ENCODE peak calls at places on chromosomes 3 and 15, in nine cellular contexts. E is A549; Z is iPS DF 6.9; X is Peyer's patch; Q is heart right ventricle; V is CD8-positive, alpha-beta T cell; H is adipocyte; M is body of pancreas; N is WERI-Rb-1. C is an unnamed sample.

GRCh38 chr3:177056927-177057326 is 140.4 kb downstream of the TBL1XR1 start:
- DNase-seq in E (no peak), Z (no peak), X (no peak), Q (no peak), V (no peak), H (no peak), M (no peak), N (no peak), C (no peak)

GRCh38 chr15:67164401-67164791 is 90.1 kb downstream of the AAGAB start:
- DNase-seq in E (no peak), Z (no peak), X (no peak), Q (peak; percentile 50), V (no peak), H (no peak), M (no peak), N (no peak), C (no peak)

GRCh38 chr15:88938802-88939485 is 25.8 kb upstream of the MFGE8 start:
- DNase-seq in E (no peak), Z (no peak), X (no peak), Q (no peak), V (no peak), H (no peak), M (no peak), N (no peak), C (no peak)

GRCh38 chr15:52441846-52442245 is 86.8 kb downstream of the MYO5A start:
- DNase-seq in E (no peak), Z (no peak), X (no peak), Q (no peak), V (no peak), H (peak; percentile 29), M (no peak), N (no peak), C (no peak)

GRCh38 chr15:29074045-29074444 is 188.3 kb downstream of the APBA2 start:
- DNase-seq in E (no peak), Z (no peak), X (no peak), Q (no peak), V (no peak), H (no peak), M (no peak), N (no peak), C (no peak)

GRCh38 chr3:66073464-66074141 is 34.9 kb upstream of the MAGI1 start:
- DNase-seq in E (no peak), Z (no peak), X (no peak), Q (no peak), V (no peak), H (no peak), M (no peak), N (no peak), C (no peak)

GRCh38 chr3:127220497-127220896 is 27.6 kb downstream of the PRR23E start:
- DNase-seq in E (no peak), Z (no peak), X (no peak), Q (no peak), V (no peak), H (peak; percentile 3), M (no peak), N (no peak), C (no peak)

GRCh38 chr3:38049358-38050126 is 10.5 kb downstream of the DLEC1 start:
- DNase-seq in E (no peak), Z (no peak), X (no peak), Q (no peak), V (no peak), H (no peak), M (no peak), N (no peak), C (no peak)

GRCh38 chr3:101127991-101128390 is 134.8 kb upstream of the ABI3BP start:
- DNase-seq in E (no peak), Z (no peak), X (no peak), Q (no peak), V (no peak), H (no peak), M (no peak), N (no peak), C (no peak)

GRCh38 chr15:33242165-33242564 is 47.7 kb upstream of the FMN1 start:
- DNase-seq in E (peak; percentile 49), Z (peak; percentile 16), X (no peak), Q (no peak), V (no peak), H (peak; percentile 20), M (no peak), N (no peak), C (no peak)

GRCh38 chr3:101903426-101903825 is 54.1 kb downstream of the NFKBIZ start:
- DNase-seq in E (no peak), Z (no peak), X (no peak), Q (no peak), V (no peak), H (no peak), M (no peak), N (no peak), C (no peak)

GRCh38 chr3:135034291-135034768 is 239.3 kb downstream of the EPHB1 start:
- DNase-seq in E (no peak), Z (no peak), X (no peak), Q (no peak), V (no peak), H (no peak), M (no peak), N (peak; percentile 32), C (no peak)

GRCh38 chr3:99505646-99506269 is 132.6 kb upstream of the COL8A1 start:
- DNase-seq in E (no peak), Z (no peak), X (no peak), Q (peak; percentile 42), V (no peak), H (peak; percentile 88), M (no peak), N (no peak), C (no peak)

GRCh38 chr15:99454941-99455795 is 110.6 kb upstream of the MEF2A start:
- DNase-seq in E (no peak), Z (no peak), X (peak; percentile 55), Q (peak; percentile 94), V (no peak), H (peak; percentile 95), M (peak; percentile 55), N (peak; percentile 75), C (no peak)

GRCh38 chr3:108472011-108472591 is 38.3 kb downstream of the MYH15 start:
- DNase-seq in E (peak; percentile 53), Z (no peak), X (no peak), Q (no peak), V (no peak), H (peak; percentile 67), M (no peak), N (peak; percentile 32), C (no peak)

GRCh38 chr15:90552162-90552928 is 22.6 kb downstream of the CRTC3 start:
- DNase-seq in E (no peak), Z (no peak), X (no peak), Q (no peak), V (no peak), H (peak; percentile 71), M (no peak), N (no peak), C (no peak)

GRCh38 chr3:192833177-192833890 is 84.3 kb downstream of the MB21D2 start:
- DNase-seq in E (no peak), Z (no peak), X (no peak), Q (no peak), V (no peak), H (peak; percentile 88), M (no peak), N (no peak), C (no peak)

DNA sequence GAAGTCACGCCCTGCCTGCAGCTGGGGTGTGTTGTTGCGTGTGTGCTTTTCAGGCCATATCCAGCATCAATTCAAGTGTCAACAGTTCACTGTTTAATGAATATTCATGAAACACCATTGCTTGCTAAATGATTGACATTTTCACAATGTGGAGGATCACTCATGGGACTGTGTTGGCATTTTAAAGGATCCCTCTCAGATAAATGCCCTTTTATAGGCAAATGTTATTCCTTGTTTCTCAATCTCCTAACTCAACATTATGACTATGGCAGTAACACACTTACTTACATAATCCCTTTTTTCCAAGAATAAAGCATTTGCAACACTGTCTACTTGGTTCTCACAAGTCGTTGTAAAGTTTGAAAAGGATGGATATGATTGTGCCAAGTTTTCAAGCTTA is 511.4 kb downstream of the GABRG3 start:
- DNase-seq in E (no peak), Z (no peak), X (no peak), Q (no peak), V (no peak), H (no peak), M (no peak), N (no peak), C (no peak)
- H3K9me3 ChIP-seq in E (peaks cover 8% of the 10 kb centered on the region), Z (no peaks in the 10 kb centered on the region), X (no peaks in the 10 kb centered on the region), Q (no peaks in the 10 kb centered on the region), V (no peaks in the 10 kb centered on the region), H (no peaks in the 10 kb centered on the region), M (no peaks in the 10 kb centered on the region), N (no peaks in the 10 kb centered on the region), C (no peaks in the 10 kb centered on the region)

GRCh38 chr15:61206767-61207166 is 22.3 kb downstream of the RORA start:
- DNase-seq in E (no peak), Z (no peak), X (no peak), Q (no peak), V (no peak), H (no peak), M (no peak), N (no peak), C (no peak)
- H3K9me3 ChIP-seq in E (no peaks in the 10 kb centered on the region), Z (no peaks in the 10 kb centered on the region), X (no peaks in the 10 kb centered on the region), Q (no peaks in the 10 kb centered on the region), V (no peaks in the 10 kb centered on the region), H (no peaks in the 10 kb centered on the region), M (no peaks in the 10 kb centered on the region), N (no peaks in the 10 kb centered on the region), C (no peaks in the 10 kb centered on the region)

DNA sequence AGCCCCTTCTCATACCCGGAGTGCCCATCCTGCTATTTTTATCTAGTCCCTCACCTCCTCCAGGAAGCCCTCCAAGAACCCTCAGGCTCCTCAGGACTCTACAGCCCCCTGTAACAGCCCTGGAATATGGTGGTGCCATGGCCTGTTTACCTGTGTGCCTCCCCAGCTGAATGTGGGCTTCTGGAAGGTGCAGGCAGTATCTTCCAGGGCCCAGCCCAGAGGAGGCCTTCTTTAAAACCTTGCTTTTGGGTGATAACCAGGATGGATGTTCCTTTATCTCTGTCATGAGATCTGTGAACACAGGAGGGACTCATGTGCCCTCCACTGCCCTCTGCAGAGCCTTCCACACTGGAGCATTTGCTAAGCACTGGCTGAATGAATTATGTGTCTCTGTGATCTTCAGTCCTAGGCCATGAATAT is 36.7 kb upstream of the MRPS22 start:
- DNase-seq in E (no peak), Z (no peak), X (no peak), Q (no peak), V (no peak), H (no peak), M (no peak), N (no peak), C (no peak)
- H3K9me3 ChIP-seq in E (no peaks in the 10 kb centered on the region), Z (no peaks in the 10 kb centered on the region), X (no peaks in the 10 kb centered on the region), Q (no peaks in the 10 kb centered on the region), V (no peaks in the 10 kb centered on the region), H (no peaks in the 10 kb centered on the region), M (no peaks in the 10 kb centered on the region), N (no peaks in the 10 kb centered on the region), C (no peaks in the 10 kb centered on the region)

DNA sequence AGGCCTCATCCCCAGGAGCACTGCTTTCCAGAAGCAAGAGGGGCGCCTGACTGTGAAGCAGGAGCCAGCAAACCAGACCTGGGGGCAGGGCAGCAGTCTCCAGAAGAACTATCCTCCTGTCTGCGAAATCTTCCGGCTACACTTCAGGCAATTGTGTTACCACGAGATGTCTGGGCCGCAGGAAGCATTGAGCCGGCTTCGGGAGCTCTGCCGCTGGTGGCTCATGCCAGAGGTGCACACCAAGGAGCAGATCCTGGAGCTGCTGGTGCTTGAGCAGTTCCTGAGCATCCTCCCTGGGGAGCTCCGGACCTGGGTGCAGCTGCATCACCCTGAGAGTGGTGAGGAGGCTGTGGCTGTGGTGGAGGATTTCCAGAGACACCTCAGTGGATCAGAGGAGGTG is 2.1 kb downstream of the ZKSCAN7 start:
- DNase-seq in E (no peak), Z (no peak), X (no peak), Q (no peak), V (no peak), H (no peak), M (no peak), N (no peak), C (no peak)
- H3K9me3 ChIP-seq in E (no peaks in the 10 kb centered on the region), Z (peaks cover 4% of the 10 kb centered on the region), X (no peaks in the 10 kb centered on the region), Q (no peaks in the 10 kb centered on the region), V (no peaks in the 10 kb centered on the region), H (peaks cover 15% of the 10 kb centered on the region), M (no peaks in the 10 kb centered on the region), N (peaks cover 3% of the 10 kb centered on the region), C (peaks cover 24% of the 10 kb centered on the region)